ENCODE peak calls at places on chromosome 21, in five cellular contexts. X, S, Q, V and P are unnamed samples.

GRCh38 chr21:45108808-45109800 is 34.7 kb downstream of the ADARB1 start:
- DNase-seq in X (no peak), S (no peak), Q (no peak), V (no peak), P (no peak)

GRCh38 chr21:10521091-10521598 is at the start of gene TPTE:
- DNase-seq in X (no peak), S (no peak), Q (no peak), V (no peak), P (no peak)

GRCh38 chr21:37000381-37000780 is 6.1 kb upstream of the RIPPLY3 start:
- DNase-seq in X (no peak), S (no peak), Q (no peak), V (no peak), P (no peak)

GRCh38 chr21:41052820-41053555 is 115.0 kb upstream of the BACE2 start:
- DNase-seq in X (no peak), S (no peak), Q (no peak), V (no peak), P (no peak)

GRCh38 chr21:36395353-36396111 is 10.3 kb downstream of the CHAF1B start:
- DNase-seq in X (no peak), S (no peak), Q (no peak), V (no peak), P (no peak)

GRCh38 chr21:44485254-44485793 is 30.0 kb downstream of the LRRC3 start:
- DNase-seq in X (no peak), S (peak; percentile 60), Q (peak; percentile 16), V (no peak), P (peak; percentile 55)

GRCh38 chr21:44442266-44443125 is 12.8 kb upstream of the LRRC3 start:
- DNase-seq in X (no peak), S (no peak), Q (no peak), V (no peak), P (no peak)

GRCh38 chr21:40846566-40847411 is at the start of gene DSCAM:
- DNase-seq in X (peak; percentile 46), S (no peak), Q (no peak), V (no peak), P (no peak)

GRCh38 chr21:15219866-15220265 is 155.1 kb upstream of the NRIP1 start:
- DNase-seq in X (no peak), S (no peak), Q (no peak), V (no peak), P (no peak)

GRCh38 chr21:8998946-8999681 is 1522.3 kb upstream of the TPTE start:
- DNase-seq in X (no peak), S (no peak), Q (no peak), V (no peak), P (peak; percentile 61)

GRCh38 chr21:25776440-25776839 is 41.7 kb downstream of the GABPA start:
- DNase-seq in X (no peak), S (no peak), Q (no peak), V (no peak), P (no peak)

GRCh38 chr21:27462786-27463185 is 495.9 kb upstream of the ADAMTS5 start:
- DNase-seq in X (no peak), S (no peak), Q (no peak), V (no peak), P (no peak)

GRCh38 chr21:21714396-21714795 is 716.2 kb downstream of the NCAM2 start:
- DNase-seq in X (peak; percentile 85), S (no peak), Q (no peak), V (peak; percentile 91), P (no peak)

GRCh38 chr21:44497641-44498243 is 42.3 kb downstream of the KRTAP10-1 start:
- DNase-seq in X (peak; percentile 43), S (no peak), Q (no peak), V (no peak), P (no peak)

GRCh38 chr21:17673261-17674020 is 60.7 kb upstream of the BTG3 start:
- DNase-seq in X (peak; percentile 74), S (no peak), Q (no peak), V (peak; percentile 11), P (no peak)